ENCODE peak calls at places on chromosomes 16 and 17, in nine cellular contexts. J is cerebellar nuclear complex, Y is left lung, E is adrenal gland, P is EL, Z is ELF-1, C is NCI-H748 treated with DMSO at 0.1 percent for 48 hours, N is GM19239, F is A172. K is an unnamed sample.

GRCh38 chr17:69500911-69501429 is 86.5 kb downstream of the MAP2K6 start:
- DNase-seq in J (peak), Y (no peak), E (no peak), P (no peak), Z (no peak), C (no peak), N (no peak), F (no peak), K (no peak)

GRCh38 chr16:2895813-2896212 is 12.8 kb downstream of the FLYWCH2 start:
- DNase-seq in J (no peak), Y (no peak), E (no peak), P (peak), Z (no peak), C (no peak), N (no peak), F (peak), K (no peak)

GRCh38 chr16:83070416-83071199 is 443.8 kb downstream of the CDH13 start:
- DNase-seq in J (no peak), Y (no peak), E (no peak), P (no peak), Z (no peak), C (no peak), N (no peak), F (no peak), K (no peak)

GRCh38 chr17:38572665-38573365 is 32.9 kb downstream of the SRCIN1 start:
- DNase-seq in J (no peak), Y (no peak), E (no peak), P (no peak), Z (peak), C (peak), N (no peak), F (no peak), K (peak)

GRCh38 chr16:11476676-11477075 is 110.0 kb downstream of the LITAF start:
- DNase-seq in J (no peak), Y (no peak), E (no peak), P (no peak), Z (no peak), C (no peak), N (no peak), F (no peak), K (no peak)

GRCh38 chr16:23595246-23595950 is 718 bp downstream of the NDUFAB1 start:
- DNase-seq in J (no peak), Y (no peak), E (no peak), P (no peak), Z (peak), C (no peak), N (no peak), F (no peak), K (no peak)

GRCh38 chr17:81667754-81668153 is 1.2 kb downstream of the CCDC137 start:
- DNase-seq in J (no peak), Y (no peak), E (no peak), P (no peak), Z (peak), C (no peak), N (no peak), F (no peak), K (no peak)

GRCh38 chr16:15518412-15519351 is 84.3 kb downstream of the BMERB1 start:
- DNase-seq in J (peak), Y (no peak), E (peak), P (peak), Z (peak), C (no peak), N (no peak), F (peak), K (no peak)

GRCh38 chr17:27495460-27495859 is 39.2 kb downstream of the KSR1 start:
- DNase-seq in J (no peak), Y (no peak), E (no peak), P (no peak), Z (no peak), C (no peak), N (no peak), F (no peak), K (peak)

GRCh38 chr16:30054959-30055553 is 10.5 kb upstream of the ALDOA start:
- DNase-seq in J (no peak), Y (peak), E (no peak), P (no peak), Z (peak), C (no peak), N (no peak), F (no peak), K (peak)